ENCODE peak calls at places on chromosomes 16 and 17, in nine cellular contexts. Q, B, V, T, U, J, K, S and C are unnamed samples.
A peak's percentile ranks its signal among the peaks of the same experiment; 100 is the strongest.

GRCh38 chr17:57739402-57740224 is 5.5 kb downstream of the CCDC182 start:
- DNase-seq in Q (no peak), B (peak; percentile 29), V (peak; percentile 12), T (no peak), U (no peak), J (no peak), K (no peak), S (no peak), C (no peak)

GRCh38 chr17:40515491-40516041 is 14.1 kb upstream of the TNS4 start:
- DNase-seq in Q (no peak), B (no peak), V (no peak), T (no peak), U (no peak), J (no peak), K (no peak), S (no peak), C (no peak)

GRCh38 chr17:69254187-69254586 is 25.6 kb upstream of the ABCA10 start:
- DNase-seq in Q (no peak), B (no peak), V (peak; percentile 8), T (no peak), U (no peak), J (no peak), K (no peak), S (no peak), C (no peak)

GRCh38 chr16:89277641-89278341 is 60.3 kb downstream of the ZNF778 start:
- DNase-seq in Q (no peak), B (peak; percentile 33), V (no peak), T (peak; percentile 18), U (no peak), J (no peak), K (no peak), S (no peak), C (no peak)

GRCh38 chr17:63445571-63446217 is 412 bp downstream of the CYB561 start:
- DNase-seq in Q (peak; percentile 56), B (peak; percentile 74), V (no peak), T (no peak), U (no peak), J (peak; percentile 57), K (peak; percentile 75), S (peak; percentile 50), C (no peak)

GRCh38 chr17:36525113-36525512 is 9.6 kb downstream of the MYO19 start:
- DNase-seq in Q (no peak), B (no peak), V (peak; percentile 21), T (no peak), U (peak; percentile 65), J (no peak), K (no peak), S (no peak), C (no peak)

GRCh38 chr16:12231666-12232065 is 255.1 kb downstream of the SNX29 start:
- DNase-seq in Q (no peak), B (no peak), V (peak; percentile 81), T (no peak), U (peak; percentile 91), J (no peak), K (no peak), S (no peak), C (no peak)

GRCh38 chr17:35498429-35499178 is 38.9 kb downstream of the SLFN12L start:
- DNase-seq in Q (no peak), B (no peak), V (no peak), T (no peak), U (no peak), J (no peak), K (no peak), S (no peak), C (no peak)

GRCh38 chr17:81101614-81102306 is 63.5 kb upstream of the PVALEF start:
- DNase-seq in Q (peak; percentile 84), B (peak; percentile 91), V (peak; percentile 73), T (peak; percentile 77), U (peak; percentile 71), J (peak; percentile 95), K (peak; percentile 86), S (peak; percentile 97), C (peak; percentile 88)

GRCh38 chr17:1629647-1630310 is 1.1 kb upstream of the SLC43A2 start:
- DNase-seq in Q (peak; percentile 72), B (peak; percentile 53), V (peak; percentile 61), T (peak; percentile 51), U (peak; percentile 33), J (peak; percentile 40), K (peak; percentile 86), S (no peak), C (peak; percentile 68)

GRCh38 chr17:1630662-1631061 is 2.0 kb upstream of the SLC43A2 start:
- DNase-seq in Q (no peak), B (no peak), V (no peak), T (no peak), U (no peak), J (no peak), K (no peak), S (no peak), C (no peak)

GRCh38 chr17:1627987-1628855 is at the start of gene SLC43A2:
- DNase-seq in Q (peak; percentile 80), B (peak; percentile 95), V (peak; percentile 74), T (peak; percentile 84), U (peak; percentile 70), J (peak; percentile 85), K (peak; percentile 93), S (peak; percentile 75), C (peak; percentile 74)

GRCh38 chr17:1627219-1627986 is 1.2 kb downstream of the SLC43A2 start:
- DNase-seq in Q (peak; percentile 46), B (no peak), V (no peak), T (no peak), U (no peak), J (peak; percentile 49), K (peak; percentile 66), S (no peak), C (peak; percentile 83)

GRCh38 chr17:1628856-1629646 is 417 bp upstream of the SLC43A2 start:
- DNase-seq in Q (peak; percentile 85), B (peak; percentile 96), V (peak; percentile 94), T (peak; percentile 94), U (peak; percentile 87), J (peak; percentile 94), K (peak; percentile 97), S (peak; percentile 89), C (peak; percentile 95)
- TF ChIP-seq CTCF in Q (no peak), B (no peak), V (no peak), T (peak; percentile 61), U (peak; percentile 42), J (no peak), K (no peak), S (peak; percentile 41), C (no peak)

GRCh38 chr16:19436540-19436939 is 18.9 kb downstream of the TMC5 start:
- DNase-seq in Q (no peak), B (no peak), V (no peak), T (no peak), U (no peak), J (no peak), K (no peak), S (no peak), C (no peak)
- TF ChIP-seq CTCF in Q (no peak), B (no peak), V (no peak), T (no peak), U (no peak), J (no peak), K (no peak), S (no peak), C (no peak)

GRCh38 chr17:27640790-27641189 is 9.8 kb downstream of the LGALS9 start:
- DNase-seq in Q (no peak), B (no peak), V (no peak), T (no peak), U (peak; percentile 6), J (no peak), K (no peak), S (no peak), C (no peak)
- TF ChIP-seq CTCF in Q (no peak), B (no peak), V (no peak), T (no peak), U (no peak), J (no peak), K (no peak), S (no peak), C (no peak)

GRCh38 chr17:17472333-17472920 is 4.4 kb upstream of the MED9 start:
- DNase-seq in Q (no peak), B (no peak), V (no peak), T (no peak), U (no peak), J (no peak), K (no peak), S (no peak), C (no peak)

GRCh38 chr17:17479209-17479608 is 2.4 kb downstream of the MED9 start:
- DNase-seq in Q (no peak), B (no peak), V (peak; percentile 19), T (no peak), U (no peak), J (no peak), K (no peak), S (no peak), C (no peak)

GRCh38 chr17:17480593-17481148 is 3.9 kb downstream of the MED9 start:
- DNase-seq in Q (no peak), B (no peak), V (no peak), T (no peak), U (no peak), J (no peak), K (no peak), S (no peak), C (no peak)

GRCh38 chr17:17474341-17474740 is 2.5 kb upstream of the MED9 start:
- DNase-seq in Q (no peak), B (no peak), V (no peak), T (no peak), U (no peak), J (no peak), K (no peak), S (no peak), C (no peak)

GRCh38 chr17:17476865-17477467 is at the start of gene MED9:
- DNase-seq in Q (peak; percentile 93), B (peak; percentile 94), V (peak; percentile 91), T (peak; percentile 93), U (peak; percentile 85), J (peak; percentile 96), K (peak; percentile 95), S (peak; percentile 90), C (peak; percentile 90)
- TF ChIP-seq CTCF in Q (no peak), B (no peak), V (no peak), T (no peak), U (no peak), J (no peak), K (no peak), S (no peak), C (no peak)

DNA sequence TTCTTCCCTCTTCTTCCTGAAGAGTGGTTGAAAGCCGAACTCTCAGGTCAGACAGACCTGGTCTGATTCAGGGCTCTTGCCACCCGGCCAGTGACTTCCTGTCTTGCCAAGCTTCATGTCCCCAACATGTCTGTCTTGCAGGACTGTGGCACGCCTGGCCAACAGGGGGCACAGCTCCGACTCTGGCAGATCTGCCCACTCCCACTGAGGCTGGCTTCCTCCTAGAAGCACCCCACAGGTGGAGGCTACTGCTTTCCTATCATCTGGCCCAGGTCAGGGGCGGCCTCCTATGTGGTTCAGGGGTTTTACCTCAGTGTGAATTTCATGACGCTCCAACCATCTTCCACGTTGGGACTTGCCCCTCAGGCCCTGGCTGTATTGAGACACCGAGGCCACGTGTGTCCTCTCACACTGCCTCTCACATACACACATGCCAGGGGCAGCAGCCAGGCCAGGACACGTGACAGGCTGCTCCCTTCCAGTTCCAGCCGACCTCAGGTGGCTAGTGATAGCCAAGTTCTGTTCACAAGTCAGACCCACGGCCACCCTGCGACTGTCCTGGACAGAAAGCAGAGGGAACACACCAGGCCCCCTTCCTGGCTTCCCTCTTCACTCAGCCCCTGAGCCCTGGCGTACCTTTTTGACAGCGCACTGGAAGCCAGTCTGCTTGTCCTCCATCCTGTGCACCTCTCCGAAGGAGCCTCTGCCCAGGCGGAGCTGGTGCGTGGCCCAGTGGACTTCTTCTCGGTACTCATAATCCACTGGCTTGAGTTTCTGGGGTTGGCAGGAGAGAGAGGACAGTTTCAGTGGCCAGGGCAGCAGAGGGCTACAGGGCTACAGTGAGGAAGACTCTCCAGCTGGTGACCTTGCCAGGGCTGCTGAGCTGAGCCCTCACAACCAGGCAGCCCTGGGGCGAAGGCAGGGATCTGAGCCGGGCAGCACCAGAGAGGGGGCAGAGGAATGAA is 22.6 kb upstream of the SPATA32 start:
- DNase-seq in Q (no peak), B (no peak), V (no peak), T (peak; percentile 75), U (no peak), J (no peak), K (no peak), S (no peak), C (no peak)
- TF ChIP-seq CTCF in Q (no peak), B (peak; percentile 20), V (peak; percentile 20), T (peak; percentile 33), U (peak; percentile 15), J (no peak), K (no peak), S (peak; percentile 23), C (peak; percentile 36)